ENCODE peak calls at places on chromosomes 3 and 15, in eight cellular contexts. V, X, H, Q, T, D, I and M are unnamed samples.
A peak's percentile ranks its signal among the peaks of the same experiment; 100 is the strongest.

GRCh38 chr3:196499807-196500524 is 3.6 kb downstream of the RNF168 start:
- DNase-seq in X (no peak), H (no peak), Q (no peak), D (no peak), T (no peak), V (no peak), I (no peak), M (no peak)

GRCh38 chr3:31405515-31405914 is 127.2 kb upstream of the STT3B start:
- DNase-seq in Q (no peak), I (no peak), H (no peak), V (no peak), X (no peak), T (no peak), D (no peak), M (no peak)

GRCh38 chr15:32020158-32020557 is 10.2 kb upstream of the CHRNA7 start:
- DNase-seq in I (no peak), V (no peak), H (no peak), D (no peak), T (no peak), Q (no peak), X (no peak), M (no peak)

GRCh38 chr3:179175358-179175757 is 27.2 kb downstream of the PIK3CA start:
- DNase-seq in T (no peak), Q (peak; percentile 5), I (no peak), X (no peak), H (no peak), V (peak; percentile 24), D (no peak), M (no peak)

GRCh38 chr3:88057650-88058321 is 1.0 kb downstream of the CGGBP1 start:
- DNase-seq in X (no peak), D (no peak), T (no peak), I (no peak), V (peak; percentile 26), Q (peak; percentile 20), H (no peak), M (no peak)

GRCh38 chr15:101039461-101039860 is 120.3 kb downstream of the LRRK1 start:
- DNase-seq in Q (peak; percentile 71), V (no peak), X (no peak), D (no peak), H (no peak), I (no peak), T (peak; percentile 37), M (no peak)

GRCh38 chr15:78620021-78620838 is 566 bp downstream of the CHRNA3 start:
- DNase-seq in D (peak; percentile 65), I (no peak), T (no peak), V (peak; percentile 84), H (no peak), Q (no peak), X (no peak), M (no peak)

GRCh38 chr15:85592148-85592547 is 202.6 kb downstream of the KLHL25 start:
- DNase-seq in V (no peak), Q (peak; percentile 86), H (no peak), I (no peak), D (peak; percentile 13), X (no peak), T (no peak), M (peak; percentile 41)

GRCh38 chr3:182809523-182809922 is 16.2 kb downstream of the ATP11B start:
- DNase-seq in D (no peak), X (no peak), V (no peak), I (no peak), H (no peak), T (no peak), Q (no peak), M (no peak)

GRCh38 chr15:85690546-85691226 is 104.0 kb downstream of the KLHL25 start:
- DNase-seq in Q (no peak), V (no peak), I (no peak), D (no peak), H (no peak), T (no peak), X (no peak), M (no peak)

GRCh38 chr15:80010131-80010673 is 39.2 kb upstream of the BCL2A1 start:
- DNase-seq in V (no peak), H (no peak), Q (no peak), D (no peak), I (no peak), T (no peak), X (peak; percentile 64), M (peak; percentile 31)

GRCh38 chr3:37590328-37591079 is 271.2 kb upstream of the CTDSPL start:
- DNase-seq in Q (no peak), T (peak; percentile 34), D (no peak), H (no peak), X (no peak), V (no peak), I (no peak), M (no peak)

GRCh38 chr3:16024548-16024947 is 149.9 kb upstream of the GALNT15 start:
- DNase-seq in I (no peak), T (no peak), X (no peak), D (no peak), Q (no peak), V (no peak), H (no peak), M (no peak)
- TF ChIP-seq CTCF in I (no peak), T (no peak), X (no peak), D (no peak), Q (no peak), V (no peak), H (no peak), M (no peak)

GRCh38 chr3:44883213-44883955 is 9.0 kb downstream of the TGM4 start:
- DNase-seq in I (no peak), V (no peak), H (no peak), D (no peak), X (no peak), Q (no peak), T (no peak), M (peak; percentile 7)
- TF ChIP-seq CTCF in I (no peak), V (no peak), H (no peak), D (no peak), X (no peak), Q (peak; percentile 16), T (no peak), M (no peak)

DNA sequence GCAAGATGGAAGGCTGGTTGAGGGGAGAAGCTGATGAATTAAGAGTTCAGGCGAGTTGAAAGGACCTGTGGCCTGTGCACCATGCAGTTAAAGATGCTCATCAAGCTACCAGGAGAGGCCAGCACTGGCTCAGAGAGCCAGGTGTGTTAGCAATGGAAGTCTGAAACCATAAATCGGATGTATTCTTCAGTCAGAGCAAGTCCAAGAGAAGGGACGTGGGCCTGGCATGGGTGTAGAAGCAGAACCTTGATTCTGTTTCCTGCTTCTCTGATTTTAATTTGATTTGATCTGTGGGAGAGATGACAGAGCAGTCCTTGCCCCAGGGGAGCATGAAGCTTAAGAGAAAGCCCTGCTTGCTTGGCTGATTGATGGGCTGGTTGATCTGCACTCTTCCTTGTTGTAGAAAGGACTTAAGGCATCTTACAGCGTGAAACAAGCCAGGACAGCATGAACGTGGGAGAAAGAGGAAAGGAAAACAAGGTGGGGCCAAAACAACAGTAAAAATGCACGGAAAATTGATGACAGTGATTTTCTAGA is 10.9 kb downstream of the TM6SF1 start:
- DNase-seq in I (no peak), H (no peak), T (no peak), X (no peak), Q (no peak), D (no peak), V (no peak), M (no peak)
- TF ChIP-seq CTCF in I (no peak), H (no peak), T (no peak), X (no peak), Q (no peak), D (no peak), V (no peak), M (no peak)

DNA sequence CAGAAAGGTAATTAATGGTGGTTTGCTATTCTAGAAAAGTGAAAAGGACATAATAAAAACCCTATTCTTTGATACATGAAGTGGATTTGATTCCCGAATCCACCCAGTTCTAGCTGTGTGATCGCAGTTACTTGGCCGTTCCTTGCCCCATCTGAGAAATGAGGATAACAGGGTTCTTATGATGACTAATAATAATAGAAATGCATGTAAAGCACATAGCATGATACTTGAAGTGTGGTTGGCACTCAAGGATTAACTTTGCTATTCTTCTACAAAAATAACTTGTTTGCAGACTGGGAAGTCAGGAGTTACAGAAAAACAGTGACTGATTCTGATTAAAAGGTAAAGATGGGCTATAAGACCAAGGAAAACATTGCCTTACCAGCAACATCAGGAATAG is 26.8 kb downstream of the PARL start:
- DNase-seq in I (no peak), V (no peak), D (no peak), H (no peak), T (no peak), X (no peak), Q (no peak), M (no peak)
- TF ChIP-seq CTCF in I (no peak), V (no peak), D (no peak), H (no peak), T (no peak), X (no peak), Q (no peak), M (no peak)

DNA sequence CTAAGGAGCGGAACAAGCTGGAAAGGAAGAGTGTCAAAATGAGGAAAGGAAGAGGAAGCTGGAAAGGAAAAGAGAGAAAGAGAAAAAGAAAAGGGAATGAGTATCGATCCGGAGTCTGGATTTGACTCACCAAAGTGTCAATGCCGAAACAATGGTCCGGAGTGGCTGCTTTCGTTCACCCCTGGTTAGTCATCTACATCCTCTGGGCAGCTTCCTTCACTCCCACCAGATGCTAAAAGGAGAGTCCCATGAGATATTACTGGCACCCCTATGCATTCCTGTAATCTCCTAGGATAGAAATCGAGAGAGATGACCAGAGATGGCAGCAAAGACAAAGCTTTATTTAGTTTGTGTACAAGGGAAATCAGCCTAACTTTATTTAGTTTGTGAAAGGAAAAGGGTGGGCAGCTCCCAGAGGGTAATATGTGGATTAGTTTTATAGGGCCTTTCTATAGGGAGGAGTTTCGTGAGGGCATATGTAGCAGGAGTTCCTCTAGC is 622.2 kb downstream of the ZPLD1 start:
- DNase-seq in X (no peak), V (no peak), Q (no peak), T (no peak), H (no peak), D (no peak), I (no peak), M (peak; percentile 35)
- TF ChIP-seq CTCF in X (no peak), V (no peak), Q (no peak), T (no peak), H (no peak), D (peak; percentile 4), I (no peak), M (no peak)

GRCh38 chr15:91224750-91225380 is 124.8 kb downstream of the SV2B start:
- DNase-seq in Q (peak; percentile 41), D (peak; percentile 18), T (no peak), V (peak; percentile 65), I (peak; percentile 47), X (no peak), H (no peak), M (peak; percentile 72)
- TF ChIP-seq CTCF in Q (peak; percentile 58), D (peak; percentile 93), T (no peak), V (peak; percentile 79), I (peak; percentile 70), X (peak; percentile 43), H (no peak), M (peak; percentile 64)